ENCODE peak calls at places on chromosome 15, in four cellular contexts. H is heart right ventricle; O is IMR-90; T is CD8-positive, alpha-beta memory T cell. N is an unnamed sample.

GRCh38 chr15:75955720-75956119 is 52.0 kb downstream of the FBXO22 start:
- DNase-seq in H (no peak), O (no peak), T (no peak), N (no peak)

GRCh38 chr15:22794621-22795167 is 8.2 kb downstream of the NIPA1 start:
- DNase-seq in H (no peak), O (no peak), T (no peak), N (no peak)

GRCh38 chr15:81666828-81667227 is 292.8 kb upstream of the TMC3 start:
- DNase-seq in H (no peak), O (peak), T (no peak), N (no peak)

GRCh38 chr15:63896336-63897115 is 62.8 kb upstream of the HERC1 start:
- DNase-seq in H (no peak), O (peak), T (no peak), N (no peak)

GRCh38 chr15:65447145-65447544 is 24.4 kb upstream of the IGDCC4 start:
- DNase-seq in H (no peak), O (no peak), T (no peak), N (no peak)

GRCh38 chr15:68439506-68439905 is 7.5 kb upstream of the ITGA11 start:
- DNase-seq in H (no peak), O (no peak), T (no peak), N (no peak)

GRCh38 chr15:64634020-64634419 is 141.4 kb downstream of the RBPMS2 start:
- DNase-seq in H (no peak), O (no peak), T (peak), N (no peak)

GRCh38 chr15:72474912-72475601 is 927 bp downstream of the ARIH1 start:
- DNase-seq in H (peak), O (peak), T (peak), N (peak)

GRCh38 chr15:68405426-68406250 is 26.3 kb downstream of the ITGA11 start:
- DNase-seq in H (no peak), O (no peak), T (no peak), N (no peak)

GRCh38 chr15:90037961-90038633 is 37.0 kb downstream of the ZNF710 start:
- DNase-seq in H (no peak), O (peak), T (no peak), N (peak)

GRCh38 chr15:79397264-79397663 is 34.9 kb upstream of the MINAR1 start:
- DNase-seq in H (no peak), O (no peak), T (no peak), N (no peak)

GRCh38 chr15:37221671-37222207 is 121.4 kb upstream of the MEIS2 start:
- DNase-seq in H (no peak), O (no peak), T (no peak), N (no peak)

GRCh38 chr15:45583731-45584639 is 3.2 kb upstream of the BLOC1S6 start:
- DNase-seq in H (no peak), O (no peak), T (no peak), N (peak)

GRCh38 chr15:35078221-35078915 is 6.7 kb downstream of the NANOGP8 start:
- DNase-seq in H (no peak), O (peak), T (peak), N (no peak)

GRCh38 chr15:55661431-55661830 is 73.3 kb upstream of the PYGO1 start:
- DNase-seq in H (no peak), O (peak), T (no peak), N (no peak)

GRCh38 chr15:77819271-77819806 is 186.6 kb upstream of the LINGO1 start:
- DNase-seq in H (no peak), O (no peak), T (no peak), N (no peak)
- H3K4me3 ChIP-seq in H (peak), O (no peak), T (no peak), N (no peak)

GRCh38 chr15:74768771-74769342 is 13.0 kb upstream of the CSK start:
- DNase-seq in H (peak), O (peak), T (peak), N (no peak)

GRCh38 chr15:74770211-74770892 is 11.5 kb upstream of the CSK start:
- DNase-seq in H (no peak), O (no peak), T (no peak), N (no peak)

GRCh38 chr15:74769463-74770025 is 12.3 kb upstream of the CSK start:
- DNase-seq in H (no peak), O (no peak), T (no peak), N (peak)

GRCh38 chr15:74767167-74768098 is 14.4 kb upstream of the CSK start:
- DNase-seq in H (no peak), O (no peak), T (no peak), N (peak)

GRCh38 chr15:74768099-74768770 is 13.6 kb upstream of the CSK start:
- DNase-seq in H (no peak), O (no peak), T (no peak), N (peak)
- H3K4me3 ChIP-seq in H (no peak), O (no peak), T (no peak), N (no peak)

GRCh38 chr15:73981761-73982222 is 10.3 kb downstream of the STOML1 start:
- DNase-seq in H (no peak), O (no peak), T (no peak), N (no peak)
- H3K4me3 ChIP-seq in H (no peak), O (no peak), T (no peak), N (no peak)

GRCh38 chr15:96415513-96416217 is 85.2 kb downstream of the NR2F2 start:
- DNase-seq in H (no peak), O (no peak), T (no peak), N (no peak)

GRCh38 chr15:96416934-96417759 is 86.6 kb downstream of the NR2F2 start:
- DNase-seq in H (no peak), O (peak), T (no peak), N (no peak)

GRCh38 chr15:96414875-96415274 is 84.4 kb downstream of the NR2F2 start:
- DNase-seq in H (no peak), O (no peak), T (no peak), N (peak)

GRCh38 chr15:96417760-96418130 is 87.2 kb downstream of the NR2F2 start:
- DNase-seq in H (no peak), O (no peak), T (no peak), N (peak)

DNA sequence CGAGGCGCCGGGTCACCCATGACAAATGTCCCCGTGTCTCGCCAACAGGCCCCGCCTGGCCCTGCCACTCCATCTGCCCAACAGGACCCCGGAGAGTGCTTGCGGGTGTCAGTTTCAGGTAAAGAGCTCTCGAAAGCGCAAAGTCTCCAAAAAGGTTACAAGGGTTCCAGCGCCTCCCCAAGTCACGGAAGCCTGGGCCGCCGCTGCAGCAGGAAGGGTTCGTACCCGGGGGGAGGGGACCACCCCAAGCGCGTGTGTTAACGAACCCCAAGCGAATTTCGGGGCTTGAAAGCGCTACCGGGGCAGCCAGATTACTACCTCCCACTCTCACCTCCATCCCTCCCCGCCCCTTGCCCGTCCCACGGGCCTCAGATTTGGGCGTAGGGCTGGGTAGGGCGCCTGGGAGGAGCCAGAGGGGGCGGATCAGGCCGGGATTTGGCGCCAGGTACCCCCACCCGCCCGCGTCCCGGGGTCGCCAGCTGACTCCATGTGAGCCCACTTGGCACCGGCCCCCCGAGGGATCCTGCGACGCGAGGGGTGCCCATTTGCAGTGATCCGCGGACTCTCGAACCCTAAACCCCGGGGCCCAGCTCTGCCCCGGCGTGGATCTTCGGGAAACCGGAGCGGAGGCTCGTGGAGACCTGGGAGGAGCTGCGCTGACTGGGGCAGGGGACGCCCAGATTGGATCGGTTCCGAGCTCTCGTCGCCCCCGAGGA is 85.9 kb downstream of the NR2F2 start:
- DNase-seq in H (no peak), O (no peak), T (no peak), N (no peak)
- H3K4me3 ChIP-seq in H (peak), O (no peak), T (no peak), N (no peak)

DNA sequence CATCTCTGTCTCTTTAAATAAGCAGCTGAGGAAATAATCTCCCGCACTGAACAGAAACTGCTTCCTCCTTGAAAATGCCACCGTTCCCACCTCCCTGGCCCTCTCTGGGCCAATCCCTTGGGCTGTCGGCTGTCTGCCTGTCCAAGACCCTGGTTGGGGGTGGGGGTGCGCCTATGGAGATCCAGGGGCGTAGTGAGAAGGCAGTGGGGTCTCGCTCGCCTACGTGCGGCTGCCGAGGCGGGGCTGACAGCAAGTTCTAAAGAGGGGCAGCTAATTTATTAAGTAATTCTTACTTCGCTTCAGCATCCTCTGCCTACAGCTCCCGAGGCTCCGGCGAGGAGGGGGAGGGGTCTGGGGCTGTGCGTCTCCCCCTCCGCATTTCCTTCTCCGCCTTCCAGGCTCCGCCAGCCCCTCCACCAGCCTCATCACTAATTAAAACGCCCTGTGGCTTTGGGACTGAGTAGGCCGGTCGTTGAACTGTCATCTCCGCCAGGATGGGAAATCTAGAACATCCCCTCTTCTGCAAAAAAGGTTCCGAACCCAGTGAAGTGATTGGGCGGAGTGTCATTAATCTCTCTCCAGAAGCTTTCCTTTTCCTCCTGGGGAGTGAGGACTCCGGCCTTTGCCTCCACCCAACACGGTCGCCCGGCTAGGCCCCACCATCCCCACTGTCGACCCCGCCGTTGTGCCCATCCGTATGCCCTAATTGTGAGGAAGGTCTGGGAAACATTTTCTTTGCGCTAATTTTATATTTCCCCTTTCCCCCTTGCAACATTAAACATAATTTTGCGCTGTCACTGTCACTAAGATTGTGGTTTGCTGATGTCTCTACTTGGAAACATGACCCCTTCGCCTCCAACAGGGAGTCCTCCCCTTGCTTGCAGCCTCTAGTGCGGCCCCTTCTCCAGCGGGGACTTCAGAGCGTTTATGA is 16.9 kb downstream of the NR2F2 start:
- DNase-seq in H (peak), O (no peak), T (no peak), N (no peak)
- H3K4me3 ChIP-seq in H (peak), O (peak), T (no peak), N (no peak)

GRCh38 chr15:57323299-57323805 is 53.0 kb upstream of the CGNL1 start:
- DNase-seq in H (no peak), O (no peak), T (no peak), N (no peak)
- H3K4me3 ChIP-seq in H (no peak), O (no peak), T (no peak), N (no peak)

DNA sequence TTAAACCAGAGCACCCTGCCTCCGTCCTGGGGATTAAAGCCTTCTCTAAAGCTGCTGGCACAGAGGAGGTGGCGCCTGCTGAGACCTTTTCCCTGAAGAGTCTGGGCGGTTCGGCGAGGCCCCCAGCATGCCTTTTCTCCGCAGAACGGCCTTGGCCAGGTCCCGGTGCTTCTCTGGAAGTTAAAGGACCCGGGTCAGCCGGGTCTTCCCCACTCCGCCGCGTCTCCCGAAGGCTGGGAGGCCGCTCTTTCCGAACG is 530 bp downstream of the FAM219B start:
- DNase-seq in H (peak), O (no peak), T (no peak), N (peak)
- H3K4me3 ChIP-seq in H (peak), O (peak), T (peak), N (peak)

N was measured in left lung.